ENCODE peak calls at places on chromosomes 1 and 21, in ten cellular contexts. One of them, this sample, is unnamed.

GRCh38 chr21:32278068-32278467 is 781 bp downstream of the MIS18A start:
- DNase-seq in CD4-positive, alpha-beta memory T cell: no peak
- DNase-seq in fibroblast of pulmonary artery: no peak
- DNase-seq in fibroblast of mammary gland: peak; percentile 21
- DNase-seq in A549: no peak
- DNase-seq in AG04450: no peak
- DNase-seq in CD8-positive, alpha-beta T cell: no peak
- DNase-seq in pancreas: no peak
- DNase-seq in fibroblast of villous mesenchyme: peak; percentile 12
- DNase-seq in BE2C: no peak
- DNase-seq in this sample: peak; percentile 22

GRCh38 chr1:203048555-203049051 is 22.3 kb downstream of the PPFIA4 start:
- DNase-seq in AG04450: no peak
- DNase-seq in BE2C: no peak
- DNase-seq in A549: no peak
- DNase-seq in CD8-positive, alpha-beta T cell: no peak
- DNase-seq in fibroblast of mammary gland: no peak
- DNase-seq in CD4-positive, alpha-beta memory T cell: no peak
- DNase-seq in fibroblast of pulmonary artery: no peak
- DNase-seq in pancreas: no peak
- DNase-seq in fibroblast of villous mesenchyme: no peak
- DNase-seq in this sample: no peak

GRCh38 chr1:166839600-166840308 is 479 bp downstream of the POGK start:
- DNase-seq in fibroblast of villous mesenchyme: peak; percentile 34
- DNase-seq in AG04450: no peak
- DNase-seq in pancreas: peak; percentile 42
- DNase-seq in fibroblast of mammary gland: peak; percentile 25
- DNase-seq in CD4-positive, alpha-beta memory T cell: peak; percentile 58
- DNase-seq in fibroblast of pulmonary artery: peak; percentile 16
- DNase-seq in BE2C: peak; percentile 65
- DNase-seq in CD8-positive, alpha-beta T cell: peak; percentile 18
- DNase-seq in A549: peak; percentile 46
- DNase-seq in this sample: peak; percentile 59

GRCh38 chr1:66274634-66275033 is 259.3 kb upstream of the SGIP1 start:
- DNase-seq in A549: no peak
- DNase-seq in pancreas: no peak
- DNase-seq in BE2C: no peak
- DNase-seq in fibroblast of mammary gland: peak; percentile 75
- DNase-seq in CD4-positive, alpha-beta memory T cell: peak; percentile 41
- DNase-seq in CD8-positive, alpha-beta T cell: no peak
- DNase-seq in fibroblast of villous mesenchyme: peak; percentile 43
- DNase-seq in fibroblast of pulmonary artery: no peak
- DNase-seq in AG04450: no peak
- DNase-seq in this sample: no peak

GRCh38 chr1:67608661-67609571 is 76.1 kb upstream of the GADD45A start:
- DNase-seq in pancreas: no peak
- DNase-seq in fibroblast of mammary gland: no peak
- DNase-seq in fibroblast of pulmonary artery: no peak
- DNase-seq in A549: no peak
- DNase-seq in AG04450: no peak
- DNase-seq in BE2C: peak; percentile 46
- DNase-seq in CD4-positive, alpha-beta memory T cell: no peak
- DNase-seq in CD8-positive, alpha-beta T cell: no peak
- DNase-seq in fibroblast of villous mesenchyme: peak; percentile 60
- DNase-seq in this sample: no peak

GRCh38 chr1:42940851-42941639 is 17.6 kb downstream of the SLC2A1 start:
- DNase-seq in fibroblast of villous mesenchyme: peak; percentile 89
- DNase-seq in fibroblast of pulmonary artery: peak; percentile 98
- DNase-seq in pancreas: no peak
- DNase-seq in BE2C: no peak
- DNase-seq in CD8-positive, alpha-beta T cell: no peak
- DNase-seq in fibroblast of mammary gland: peak; percentile 92
- DNase-seq in CD4-positive, alpha-beta memory T cell: no peak
- DNase-seq in A549: no peak
- DNase-seq in AG04450: peak; percentile 85
- DNase-seq in this sample: peak; percentile 87

GRCh38 chr1:48552420-48552819 is 80.4 kb upstream of the SPATA6 start:
- DNase-seq in AG04450: no peak
- DNase-seq in fibroblast of mammary gland: peak; percentile 12
- DNase-seq in fibroblast of villous mesenchyme: no peak
- DNase-seq in pancreas: no peak
- DNase-seq in CD8-positive, alpha-beta T cell: no peak
- DNase-seq in CD4-positive, alpha-beta memory T cell: no peak
- DNase-seq in fibroblast of pulmonary artery: peak; percentile 13
- DNase-seq in A549: no peak
- DNase-seq in BE2C: peak; percentile 24
- DNase-seq in this sample: peak; percentile 24

GRCh38 chr1:14725641-14726213 is 127.2 kb downstream of the KAZN start:
- DNase-seq in CD8-positive, alpha-beta T cell: no peak
- DNase-seq in fibroblast of pulmonary artery: no peak
- DNase-seq in A549: no peak
- DNase-seq in pancreas: no peak
- DNase-seq in fibroblast of villous mesenchyme: no peak
- DNase-seq in BE2C: no peak
- DNase-seq in fibroblast of mammary gland: no peak
- DNase-seq in CD4-positive, alpha-beta memory T cell: no peak
- DNase-seq in AG04450: no peak
- DNase-seq in this sample: no peak

GRCh38 chr1:19484793-19485361 is 462 bp downstream of the CAPZB start:
- DNase-seq in AG04450: no peak
- DNase-seq in pancreas: peak; percentile 50
- DNase-seq in fibroblast of villous mesenchyme: no peak
- DNase-seq in A549: peak; percentile 23
- DNase-seq in CD4-positive, alpha-beta memory T cell: no peak
- DNase-seq in CD8-positive, alpha-beta T cell: no peak
- DNase-seq in fibroblast of mammary gland: no peak
- DNase-seq in BE2C: peak; percentile 25
- DNase-seq in fibroblast of pulmonary artery: no peak
- DNase-seq in this sample: no peak

GRCh38 chr1:19484338-19484792 is 974 bp downstream of the CAPZB start:
- DNase-seq in CD8-positive, alpha-beta T cell: no peak
- DNase-seq in pancreas: no peak
- DNase-seq in CD4-positive, alpha-beta memory T cell: no peak
- DNase-seq in A549: no peak
- DNase-seq in fibroblast of villous mesenchyme: no peak
- DNase-seq in AG04450: no peak
- DNase-seq in fibroblast of pulmonary artery: no peak
- DNase-seq in fibroblast of mammary gland: no peak
- DNase-seq in BE2C: no peak
- DNase-seq in this sample: peak; percentile 23

GRCh38 chr1:19481826-19482398 is 3.4 kb downstream of the CAPZB start:
- DNase-seq in CD8-positive, alpha-beta T cell: no peak
- DNase-seq in BE2C: no peak
- DNase-seq in fibroblast of pulmonary artery: no peak
- DNase-seq in pancreas: no peak
- DNase-seq in fibroblast of villous mesenchyme: no peak
- DNase-seq in fibroblast of mammary gland: no peak
- DNase-seq in A549: no peak
- DNase-seq in AG04450: no peak
- DNase-seq in CD4-positive, alpha-beta memory T cell: no peak
- DNase-seq in this sample: no peak

GRCh38 chr1:19483691-19484090 is 1.6 kb downstream of the CAPZB start:
- DNase-seq in A549: no peak
- DNase-seq in fibroblast of pulmonary artery: no peak
- DNase-seq in CD4-positive, alpha-beta memory T cell: no peak
- DNase-seq in fibroblast of villous mesenchyme: no peak
- DNase-seq in pancreas: no peak
- DNase-seq in CD8-positive, alpha-beta T cell: no peak
- DNase-seq in AG04450: no peak
- DNase-seq in BE2C: no peak
- DNase-seq in fibroblast of mammary gland: no peak
- DNase-seq in this sample: no peak

GRCh38 chr1:19483261-19483660 is 2.1 kb downstream of the CAPZB start:
- DNase-seq in CD4-positive, alpha-beta memory T cell: peak; percentile 31
- DNase-seq in fibroblast of villous mesenchyme: no peak
- DNase-seq in pancreas: no peak
- DNase-seq in fibroblast of pulmonary artery: no peak
- DNase-seq in BE2C: no peak
- DNase-seq in fibroblast of mammary gland: no peak
- DNase-seq in AG04450: no peak
- DNase-seq in CD8-positive, alpha-beta T cell: no peak
- DNase-seq in A549: no peak
- DNase-seq in this sample: no peak
- H3K4me3 ChIP-seq in CD4-positive, alpha-beta memory T cell: peak overlapping the region; percentile 4
- H3K4me3 ChIP-seq in fibroblast of villous mesenchyme: peak overlapping the region; percentile 95
- H3K4me3 ChIP-seq in pancreas: no peak overlapping the region
- H3K4me3 ChIP-seq in fibroblast of pulmonary artery: peak overlapping the region; percentile 78
- H3K4me3 ChIP-seq in BE2C: peak overlapping the region; percentile 78
- H3K4me3 ChIP-seq in fibroblast of mammary gland: peak overlapping the region; percentile 87
- H3K4me3 ChIP-seq in AG04450: peak overlapping the region; percentile 94
- H3K4me3 ChIP-seq in CD8-positive, alpha-beta T cell: peak overlapping the region; percentile 85
- H3K4me3 ChIP-seq in A549: peak overlapping the region; percentile 94
- H3K4me3 ChIP-seq in this sample: peak overlapping the region; percentile 90

GRCh38 chr1:6723621-6724428 is 22.2 kb upstream of the DNAJC11 start:
- DNase-seq in CD4-positive, alpha-beta memory T cell: no peak
- DNase-seq in fibroblast of pulmonary artery: no peak
- DNase-seq in fibroblast of mammary gland: no peak
- DNase-seq in A549: no peak
- DNase-seq in CD8-positive, alpha-beta T cell: no peak
- DNase-seq in pancreas: no peak
- DNase-seq in fibroblast of villous mesenchyme: no peak
- DNase-seq in AG04450: no peak
- DNase-seq in BE2C: no peak
- DNase-seq in this sample: no peak

GRCh38 chr1:6724517-6725141 is 23.0 kb upstream of the DNAJC11 start:
- DNase-seq in fibroblast of villous mesenchyme: peak; percentile 64
- DNase-seq in BE2C: no peak
- DNase-seq in CD8-positive, alpha-beta T cell: no peak
- DNase-seq in pancreas: no peak
- DNase-seq in fibroblast of pulmonary artery: peak; percentile 93
- DNase-seq in CD4-positive, alpha-beta memory T cell: no peak
- DNase-seq in fibroblast of mammary gland: peak; percentile 28
- DNase-seq in AG04450: peak; percentile 67
- DNase-seq in A549: peak; percentile 54
- DNase-seq in this sample: no peak

GRCh38 chr1:6730473-6730872 is 28.9 kb upstream of the DNAJC11 start:
- DNase-seq in AG04450: no peak
- DNase-seq in CD4-positive, alpha-beta memory T cell: no peak
- DNase-seq in pancreas: no peak
- DNase-seq in BE2C: no peak
- DNase-seq in fibroblast of pulmonary artery: no peak
- DNase-seq in fibroblast of villous mesenchyme: no peak
- DNase-seq in fibroblast of mammary gland: no peak
- DNase-seq in A549: no peak
- DNase-seq in CD8-positive, alpha-beta T cell: no peak
- DNase-seq in this sample: no peak

GRCh38 chr1:6727535-6727934 is 25.9 kb upstream of the DNAJC11 start:
- DNase-seq in AG04450: peak; percentile 15
- DNase-seq in fibroblast of pulmonary artery: peak; percentile 71
- DNase-seq in CD8-positive, alpha-beta T cell: peak; percentile 17
- DNase-seq in BE2C: peak; percentile 55
- DNase-seq in A549: peak; percentile 36
- DNase-seq in CD4-positive, alpha-beta memory T cell: peak; percentile 46
- DNase-seq in fibroblast of villous mesenchyme: peak; percentile 66
- DNase-seq in pancreas: no peak
- DNase-seq in fibroblast of mammary gland: peak; percentile 61
- DNase-seq in this sample: peak; percentile 76

DNA sequence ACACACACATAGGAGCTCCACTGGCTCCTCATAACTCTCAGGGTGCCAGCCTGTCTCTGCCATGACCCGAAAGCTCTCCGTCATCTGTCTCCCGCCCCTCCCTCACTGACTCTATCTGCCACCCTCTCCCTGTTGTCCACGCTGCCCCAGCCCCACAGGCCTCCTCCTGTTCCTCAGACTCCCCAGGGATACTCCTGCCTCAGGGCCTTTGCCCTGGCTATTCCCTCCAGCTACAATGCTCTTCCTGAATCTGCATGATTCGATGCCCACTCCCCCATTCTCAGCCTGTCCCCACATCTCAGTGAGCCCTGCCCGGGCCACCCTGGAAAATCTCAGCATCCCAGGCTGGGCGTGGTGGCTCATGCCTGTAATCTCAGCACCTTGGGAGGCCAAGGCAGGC is 24.6 kb upstream of the DNAJC11 start:
- DNase-seq in fibroblast of villous mesenchyme: no peak
- DNase-seq in fibroblast of mammary gland: no peak
- DNase-seq in pancreas: no peak
- DNase-seq in A549: no peak
- DNase-seq in CD8-positive, alpha-beta T cell: no peak
- DNase-seq in AG04450: no peak
- DNase-seq in BE2C: no peak
- DNase-seq in fibroblast of pulmonary artery: no peak
- DNase-seq in CD4-positive, alpha-beta memory T cell: no peak
- DNase-seq in this sample: no peak
- H3K4me3 ChIP-seq in fibroblast of villous mesenchyme: no peak overlapping the region
- H3K4me3 ChIP-seq in fibroblast of mammary gland: no peak overlapping the region
- H3K4me3 ChIP-seq in pancreas: no peak overlapping the region
- H3K4me3 ChIP-seq in A549: no peak overlapping the region
- H3K4me3 ChIP-seq in CD8-positive, alpha-beta T cell: no peak overlapping the region
- H3K4me3 ChIP-seq in AG04450: no peak overlapping the region
- H3K4me3 ChIP-seq in BE2C: no peak overlapping the region
- H3K4me3 ChIP-seq in fibroblast of pulmonary artery: no peak overlapping the region
- H3K4me3 ChIP-seq in CD4-positive, alpha-beta memory T cell: no peak overlapping the region
- H3K4me3 ChIP-seq in this sample: no peak overlapping the region

DNA sequence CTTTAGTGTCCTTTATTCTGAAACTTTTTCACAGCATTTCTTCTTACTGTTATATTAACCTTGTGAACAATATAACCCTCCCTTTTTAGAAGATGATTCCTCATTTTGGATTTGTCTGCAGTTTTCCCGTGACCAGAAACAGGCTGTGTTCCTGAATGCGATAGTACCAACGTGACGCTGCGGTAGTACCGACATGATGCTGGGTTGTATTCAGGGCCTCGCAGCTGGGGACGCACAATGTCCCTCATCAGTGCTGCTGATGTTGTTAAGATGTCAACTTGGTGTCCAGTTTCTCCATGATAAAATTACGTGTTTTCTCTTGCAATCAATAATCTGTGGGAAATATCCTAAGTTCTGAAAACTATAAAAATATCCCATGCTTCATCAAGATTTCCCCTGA is 761.4 kb upstream of the TPTE start:
- DNase-seq in fibroblast of pulmonary artery: no peak
- DNase-seq in fibroblast of mammary gland: no peak
- DNase-seq in A549: no peak
- DNase-seq in BE2C: no peak
- DNase-seq in fibroblast of villous mesenchyme: no peak
- DNase-seq in AG04450: no peak
- DNase-seq in pancreas: no peak
- DNase-seq in CD8-positive, alpha-beta T cell: no peak
- DNase-seq in CD4-positive, alpha-beta memory T cell: no peak
- DNase-seq in this sample: no peak
- H3K4me3 ChIP-seq in fibroblast of pulmonary artery: no peak overlapping the region
- H3K4me3 ChIP-seq in fibroblast of mammary gland: no peak overlapping the region
- H3K4me3 ChIP-seq in A549: no peak overlapping the region
- H3K4me3 ChIP-seq in BE2C: no peak overlapping the region
- H3K4me3 ChIP-seq in fibroblast of villous mesenchyme: no peak overlapping the region
- H3K4me3 ChIP-seq in AG04450: no peak overlapping the region
- H3K4me3 ChIP-seq in pancreas: no peak overlapping the region
- H3K4me3 ChIP-seq in CD8-positive, alpha-beta T cell: no peak overlapping the region
- H3K4me3 ChIP-seq in CD4-positive, alpha-beta memory T cell: no peak overlapping the region
- H3K4me3 ChIP-seq in this sample: no peak overlapping the region

GRCh38 chr1:118991448-118991847 is 3.3 kb upstream of the TBX15 start:
- DNase-seq in fibroblast of pulmonary artery: no peak
- DNase-seq in fibroblast of mammary gland: no peak
- DNase-seq in fibroblast of villous mesenchyme: no peak
- DNase-seq in AG04450: no peak
- DNase-seq in pancreas: no peak
- DNase-seq in CD8-positive, alpha-beta T cell: no peak
- DNase-seq in A549: no peak
- DNase-seq in BE2C: no peak
- DNase-seq in CD4-positive, alpha-beta memory T cell: no peak
- DNase-seq in this sample: no peak

GRCh38 chr1:118989006-118989736 is 1.0 kb upstream of the TBX15 start:
- DNase-seq in A549: no peak
- DNase-seq in CD4-positive, alpha-beta memory T cell: no peak
- DNase-seq in pancreas: no peak
- DNase-seq in fibroblast of villous mesenchyme: no peak
- DNase-seq in AG04450: no peak
- DNase-seq in fibroblast of mammary gland: peak; percentile 56
- DNase-seq in fibroblast of pulmonary artery: no peak
- DNase-seq in CD8-positive, alpha-beta T cell: no peak
- DNase-seq in BE2C: no peak
- DNase-seq in this sample: no peak

GRCh38 chr1:118989878-118990378 is 1.8 kb upstream of the TBX15 start:
- DNase-seq in BE2C: no peak
- DNase-seq in CD4-positive, alpha-beta memory T cell: no peak
- DNase-seq in fibroblast of villous mesenchyme: no peak
- DNase-seq in pancreas: no peak
- DNase-seq in A549: no peak
- DNase-seq in fibroblast of mammary gland: peak; percentile 84
- DNase-seq in AG04450: no peak
- DNase-seq in fibroblast of pulmonary artery: peak; percentile 43
- DNase-seq in CD8-positive, alpha-beta T cell: no peak
- DNase-seq in this sample: no peak

GRCh38 chr1:118992426-118992825 is 4.3 kb upstream of the TBX15 start:
- DNase-seq in fibroblast of pulmonary artery: no peak
- DNase-seq in CD8-positive, alpha-beta T cell: no peak
- DNase-seq in fibroblast of mammary gland: no peak
- DNase-seq in CD4-positive, alpha-beta memory T cell: no peak
- DNase-seq in pancreas: no peak
- DNase-seq in AG04450: no peak
- DNase-seq in fibroblast of villous mesenchyme: no peak
- DNase-seq in A549: no peak
- DNase-seq in BE2C: no peak
- DNase-seq in this sample: no peak

DNA sequence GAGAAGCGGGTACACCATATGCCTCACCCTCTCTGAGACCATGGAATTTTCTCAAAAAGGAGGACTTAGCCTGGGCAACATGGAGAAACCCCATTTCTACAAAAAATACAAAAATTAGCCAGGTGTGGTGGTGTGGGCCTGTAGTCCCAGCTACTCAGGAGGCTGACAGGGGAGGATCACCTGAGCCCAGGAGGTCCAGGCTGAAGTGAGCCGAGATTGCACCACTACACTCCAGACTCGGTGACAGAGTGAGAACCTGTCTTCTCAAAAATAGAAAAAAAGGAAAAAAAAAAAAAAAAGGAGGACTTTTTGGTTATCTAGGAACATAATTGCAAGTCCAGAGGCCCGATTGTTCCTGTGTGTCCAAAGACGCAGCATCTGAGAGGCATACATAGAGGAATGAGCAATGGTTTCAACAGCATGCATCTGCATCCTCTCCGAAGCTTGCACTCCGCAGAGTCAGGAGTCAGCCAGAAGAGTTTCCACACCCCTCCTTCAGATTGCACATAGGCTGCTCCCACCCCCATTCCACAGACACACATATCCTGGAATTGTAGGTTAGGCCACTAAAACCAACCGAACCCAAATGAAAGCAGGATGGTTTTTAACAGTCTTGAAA is 2.5 kb upstream of the TBX15 start:
- DNase-seq in fibroblast of mammary gland: peak; percentile 68
- DNase-seq in fibroblast of villous mesenchyme: no peak
- DNase-seq in fibroblast of pulmonary artery: no peak
- DNase-seq in AG04450: no peak
- DNase-seq in CD8-positive, alpha-beta T cell: no peak
- DNase-seq in A549: no peak
- DNase-seq in BE2C: no peak
- DNase-seq in pancreas: no peak
- DNase-seq in CD4-positive, alpha-beta memory T cell: no peak
- DNase-seq in this sample: no peak
- H3K4me3 ChIP-seq in fibroblast of mammary gland: no peak overlapping the region
- H3K4me3 ChIP-seq in fibroblast of villous mesenchyme: no peak overlapping the region
- H3K4me3 ChIP-seq in fibroblast of pulmonary artery: no peak overlapping the region
- H3K4me3 ChIP-seq in AG04450: no peak overlapping the region
- H3K4me3 ChIP-seq in CD8-positive, alpha-beta T cell: no peak overlapping the region
- H3K4me3 ChIP-seq in A549: no peak overlapping the region
- H3K4me3 ChIP-seq in BE2C: no peak overlapping the region
- H3K4me3 ChIP-seq in pancreas: no peak overlapping the region
- H3K4me3 ChIP-seq in CD4-positive, alpha-beta memory T cell: no peak overlapping the region
- H3K4me3 ChIP-seq in this sample: no peak overlapping the region

This sample was measured in A673.